ENCODE peak calls at places on chromosomes 2 and 18, in ten cellular contexts. T is AG09309; K is CD8-positive, alpha-beta T cell; U is endodermal cell; J is AG10803; H is brain microvascular endothelial cell; R is body of pancreas; Y is esophagus muscularis mucosa; F is IMR-90; C is AG09319. G is an unnamed sample.
A peak's percentile ranks its signal among the peaks of the same experiment; 100 is the strongest.

GRCh38 chr18:32093523-32093922 is 1.8 kb downstream of the RNF138 start:
- DNase-seq in T (no peak), K (no peak), U (no peak), J (no peak), H (peak; percentile 11), R (no peak), Y (no peak), F (peak; percentile 4), C (no peak), G (no peak)

GRCh38 chr2:25825238-25825637 is 53.0 kb downstream of the ASXL2 start:
- DNase-seq in T (no peak), K (peak; percentile 24), U (no peak), J (no peak), H (no peak), R (no peak), Y (no peak), F (no peak), C (no peak), G (no peak)

GRCh38 chr2:128379021-128380005 is 60.6 kb upstream of the HS6ST1 start:
- DNase-seq in T (peak; percentile 23), K (no peak), U (peak; percentile 75), J (peak; percentile 91), H (peak; percentile 24), R (peak; percentile 49), Y (no peak), F (peak; percentile 37), C (peak; percentile 79), G (no peak)

GRCh38 chr2:146324954-146325353 is 1519.9 kb upstream of the ACVR2A start:
- DNase-seq in T (peak; percentile 68), K (no peak), U (no peak), J (peak; percentile 23), H (peak; percentile 7), R (no peak), Y (no peak), F (peak; percentile 67), C (no peak), G (no peak)

GRCh38 chr2:119544075-119545031 is at the start of gene CFAP221:
- DNase-seq in T (no peak), K (no peak), U (peak; percentile 93), J (peak; percentile 49), H (peak; percentile 64), R (peak; percentile 91), Y (peak; percentile 89), F (peak; percentile 28), C (no peak), G (peak; percentile 87)

GRCh38 chr2:234678721-234679120 is 181.8 kb upstream of the ARL4C start:
- DNase-seq in T (peak; percentile 90), K (no peak), U (peak; percentile 19), J (peak; percentile 99), H (peak; percentile 24), R (no peak), Y (peak; percentile 78), F (peak; percentile 67), C (peak; percentile 54), G (no peak)

GRCh38 chr2:240390091-240391073 is 45.1 kb upstream of the GPC1 start:
- DNase-seq in T (no peak), K (no peak), U (no peak), J (no peak), H (no peak), R (no peak), Y (no peak), F (no peak), C (no peak), G (no peak)

GRCh38 chr18:76524900-76525698 is 30.1 kb upstream of the ZNF516 start:
- DNase-seq in T (no peak), K (no peak), U (no peak), J (peak; percentile 71), H (peak; percentile 84), R (peak; percentile 40), Y (no peak), F (peak; percentile 68), C (peak; percentile 45), G (peak; percentile 53)

GRCh38 chr18:58590827-58591226 is 38.1 kb downstream of the ALPK2 start:
- DNase-seq in T (no peak), K (no peak), U (peak; percentile 51), J (no peak), H (no peak), R (no peak), Y (no peak), F (no peak), C (no peak), G (no peak)

GRCh38 chr2:127932199-127932877 is 46.6 kb upstream of the AMMECR1L start:
- DNase-seq in T (peak; percentile 83), K (no peak), U (no peak), J (peak; percentile 72), H (peak; percentile 43), R (no peak), Y (no peak), F (peak; percentile 84), C (peak; percentile 27), G (peak; percentile 9)

GRCh38 chr2:191064590-191064989 is 50.6 kb upstream of the STAT1 start:
- DNase-seq in T (no peak), K (peak; percentile 42), U (no peak), J (no peak), H (no peak), R (no peak), Y (no peak), F (no peak), C (no peak), G (no peak)

GRCh38 chr2:207141381-207141780 is 24.4 kb downstream of the KLF7 start:
- DNase-seq in T (no peak), K (no peak), U (no peak), J (peak; percentile 21), H (no peak), R (no peak), Y (no peak), F (no peak), C (no peak), G (no peak)

GRCh38 chr2:207143131-207143473 is 22.6 kb downstream of the KLF7 start:
- DNase-seq in T (no peak), K (no peak), U (no peak), J (no peak), H (no peak), R (no peak), Y (no peak), F (no peak), C (no peak), G (no peak)

GRCh38 chr2:207142461-207142860 is 23.3 kb downstream of the KLF7 start:
- DNase-seq in T (no peak), K (no peak), U (no peak), J (peak; percentile 30), H (no peak), R (no peak), Y (no peak), F (no peak), C (no peak), G (no peak)

GRCh38 chr2:207143474-207144190 is 22.1 kb downstream of the KLF7 start:
- DNase-seq in T (no peak), K (peak; percentile 66), U (peak; percentile 72), J (peak; percentile 91), H (no peak), R (peak; percentile 46), Y (peak; percentile 95), F (no peak), C (no peak), G (no peak)

DNA sequence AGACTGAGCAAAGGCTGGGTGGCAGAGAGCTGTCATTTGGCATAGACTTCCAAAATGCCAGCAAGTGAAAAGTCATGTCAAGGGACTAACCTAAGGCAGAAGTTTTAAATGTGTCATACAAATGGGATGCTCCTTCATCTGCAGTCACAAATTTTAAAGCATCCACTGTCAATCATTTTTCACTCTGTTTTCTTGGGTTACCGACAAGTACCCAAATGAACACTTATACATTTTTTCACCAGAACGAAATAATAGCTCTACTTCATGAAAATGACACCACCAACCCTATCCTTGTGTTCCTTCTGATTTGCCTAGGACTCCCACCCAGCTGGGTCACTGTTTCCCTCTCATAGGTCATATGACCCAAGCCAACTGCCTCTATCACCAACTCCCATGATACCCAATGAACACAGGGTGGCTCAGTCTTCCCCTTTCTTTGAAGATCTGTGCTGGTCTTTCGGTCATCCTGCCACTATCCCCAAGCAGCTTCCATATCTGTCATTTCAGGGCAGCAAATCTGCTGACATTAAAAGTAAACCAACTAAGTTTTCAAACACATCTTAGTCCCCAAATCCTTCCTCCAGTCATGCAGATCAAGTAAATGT is 21.5 kb downstream of the KLF7 start:
- DNase-seq in T (no peak), K (no peak), U (no peak), J (no peak), H (no peak), R (no peak), Y (no peak), F (no peak), C (no peak), G (no peak)
- TF ChIP-seq CTCF in T (no peak), K (no peak), U (no peak), J (no peak), H (no peak), R (no peak), Y (no peak), F (no peak), C (no peak), G (no peak)

GRCh38 chr2:195575879-195576391 is 81.1 kb upstream of the SLC39A10 start:
- DNase-seq in T (peak; percentile 88), K (no peak), U (no peak), J (peak; percentile 91), H (peak; percentile 73), R (no peak), Y (no peak), F (peak; percentile 92), C (peak; percentile 56), G (peak; percentile 20)
- TF ChIP-seq CTCF in T (no peak), K (peak; percentile 6), U (peak; percentile 52), J (no peak), H (no peak), R (no peak), Y (peak; percentile 11), F (peak; percentile 1), C (no peak), G (no peak)

DNA sequence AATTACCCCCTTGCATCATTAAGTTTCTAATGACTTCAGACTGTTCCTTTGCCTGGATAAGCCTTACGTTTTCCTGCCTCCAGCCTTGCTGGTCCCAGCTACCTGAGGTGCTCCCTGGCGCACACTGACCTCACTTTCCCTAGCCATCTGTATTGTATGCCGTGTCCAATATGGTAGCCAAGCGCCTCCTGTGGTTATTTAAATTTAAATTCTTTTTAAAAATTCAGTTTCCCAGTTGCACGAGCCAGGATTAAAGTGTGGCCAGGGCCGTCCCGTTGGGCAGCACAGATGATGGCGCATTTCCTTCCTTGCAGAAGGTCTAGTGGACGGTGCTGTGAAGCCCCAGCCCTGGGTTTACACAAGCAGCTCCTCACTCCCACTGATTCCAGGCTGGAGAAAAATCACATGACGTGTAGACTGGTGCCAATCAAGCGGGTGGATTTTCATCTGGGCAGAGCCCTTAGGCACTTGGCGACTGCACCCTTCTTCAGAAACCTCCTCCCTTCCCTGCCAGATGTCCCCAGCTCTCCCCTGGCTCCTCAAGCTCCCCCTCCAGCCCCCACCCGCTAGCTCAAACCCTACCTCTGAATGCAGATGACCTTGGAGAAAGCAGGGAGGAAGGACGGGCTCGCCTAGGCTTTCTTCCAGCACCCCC is 33.9 kb downstream of the ACKR3 start:
- DNase-seq in T (no peak), K (no peak), U (no peak), J (no peak), H (no peak), R (no peak), Y (no peak), F (no peak), C (no peak), G (no peak)
- TF ChIP-seq CTCF in T (no peak), K (no peak), U (no peak), J (no peak), H (no peak), R (no peak), Y (no peak), F (no peak), C (no peak), G (no peak)

GRCh38 chr2:115168457-115168856 is 726.0 kb downstream of the DPP10 start:
- DNase-seq in T (no peak), K (no peak), U (no peak), J (no peak), H (no peak), R (no peak), Y (no peak), F (no peak), C (no peak), G (no peak)
- TF ChIP-seq CTCF in T (no peak), K (no peak), U (no peak), J (no peak), H (no peak), R (no peak), Y (no peak), F (no peak), C (no peak), G (no peak)

G was measured in Calu3.